ENCODE peak calls at places on chromosomes 12 and 14, in seven cellular contexts. D, I, B, U, O, Q and C are unnamed samples.

GRCh38 chr12:114662512-114663177 is 21.3 kb downstream of the TBX3 start:
- DNase-seq in D (peak), I (no peak), B (peak), U (no peak), O (peak), Q (peak), C (peak)

GRCh38 chr14:104104006-104104901 is 18.8 kb downstream of the ASPG start:
- DNase-seq in D (no peak), I (peak), B (no peak), U (no peak), O (no peak), Q (no peak), C (no peak)

GRCh38 chr14:61889914-61890351 is 127.7 kb downstream of the SNAPC1 start:
- DNase-seq in D (no peak), I (no peak), B (no peak), U (no peak), O (no peak), Q (peak), C (no peak)

GRCh38 chr14:65431245-65431644 is 18.7 kb downstream of the FUT8 start:
- DNase-seq in D (no peak), I (no peak), B (no peak), U (no peak), O (no peak), Q (no peak), C (no peak)

GRCh38 chr12:21775130-21775920 is 819 bp upstream of the KCNJ8 start:
- DNase-seq in D (no peak), I (no peak), B (no peak), U (no peak), O (no peak), Q (no peak), C (no peak)

GRCh38 chr12:2333516-2333915 is 280.7 kb downstream of the CACNA1C start:
- DNase-seq in D (no peak), I (no peak), B (no peak), U (no peak), O (no peak), Q (no peak), C (no peak)

GRCh38 chr14:51327376-51327775 is 87.3 kb downstream of the TMX1 start:
- DNase-seq in D (no peak), I (no peak), B (no peak), U (no peak), O (no peak), Q (no peak), C (no peak)

GRCh38 chr12:101165319-101165718 is 44.7 kb downstream of the SLC5A8 start:
- DNase-seq in D (no peak), I (no peak), B (no peak), U (no peak), O (no peak), Q (no peak), C (no peak)

GRCh38 chr12:109927622-109928021 is 27.5 kb downstream of the TCHP start:
- DNase-seq in D (no peak), I (no peak), B (no peak), U (no peak), O (no peak), Q (peak), C (no peak)

GRCh38 chr12:24904871-24905270 is 44.0 kb downstream of the BCAT1 start:
- DNase-seq in D (no peak), I (no peak), B (no peak), U (no peak), O (no peak), Q (no peak), C (no peak)

GRCh38 chr14:104118006-104118844 is 20.2 kb upstream of the KIF26A start:
- DNase-seq in D (peak), I (peak), B (no peak), U (no peak), O (no peak), Q (no peak), C (no peak)

GRCh38 chr12:52860102-52860838 is 11.5 kb upstream of the KRT78 start:
- DNase-seq in D (no peak), I (no peak), B (peak), U (no peak), O (no peak), Q (no peak), C (no peak)

GRCh38 chr12:47750229-47750798 is 8.4 kb downstream of the RAPGEF3 start:
- DNase-seq in D (no peak), I (peak), B (no peak), U (no peak), O (no peak), Q (no peak), C (no peak)

GRCh38 chr12:51240971-51241370 is 2.3 kb downstream of the DAZAP2 start:
- DNase-seq in D (no peak), I (no peak), B (no peak), U (no peak), O (no peak), Q (no peak), C (no peak)

GRCh38 chr12:77118696-77119095 is 53.3 kb upstream of the E2F7 start:
- DNase-seq in D (no peak), I (no peak), B (no peak), U (no peak), O (no peak), Q (no peak), C (no peak)

GRCh38 chr12:57583008-57583831 is 7.8 kb upstream of the PIP4K2C start:
- DNase-seq in D (no peak), I (no peak), B (no peak), U (peak), O (peak), Q (peak), C (peak)